ENCODE peak calls at places on chromosomes 1 and 21, in six cellular contexts. One of them, this sample, is unnamed.

GRCh38 chr1:23417570-23417969 is 7.0 kb downstream of the TCEA3 start:
- DNase-seq in fibroblast of mammary gland: peak; percentile 37
- DNase-seq in kidney epithelial cell: no peak
- DNase-seq in omental fat pad: no peak
- DNase-seq in HCT116: no peak
- DNase-seq in psoas muscle: peak; percentile 75
- DNase-seq in this sample: no peak

GRCh38 chr1:78171736-78172590 is 126.2 kb downstream of the GIPC2 start:
- DNase-seq in psoas muscle: no peak
- DNase-seq in HCT116: no peak
- DNase-seq in omental fat pad: no peak
- DNase-seq in kidney epithelial cell: no peak
- DNase-seq in fibroblast of mammary gland: peak; percentile 71
- DNase-seq in this sample: no peak

GRCh38 chr21:17554619-17555472 is 42.0 kb downstream of the CXADR start:
- DNase-seq in HCT116: no peak
- DNase-seq in kidney epithelial cell: no peak
- DNase-seq in psoas muscle: no peak
- DNase-seq in fibroblast of mammary gland: peak; percentile 35
- DNase-seq in omental fat pad: no peak
- DNase-seq in this sample: no peak

GRCh38 chr1:52268372-52268771 is 97.6 kb downstream of the CC2D1B start:
- DNase-seq in fibroblast of mammary gland: peak; percentile 7
- DNase-seq in HCT116: no peak
- DNase-seq in omental fat pad: no peak
- DNase-seq in kidney epithelial cell: no peak
- DNase-seq in psoas muscle: no peak
- DNase-seq in this sample: no peak

GRCh38 chr1:3716351-3716750 is 35.9 kb upstream of the CCDC27 start:
- DNase-seq in fibroblast of mammary gland: no peak
- DNase-seq in psoas muscle: no peak
- DNase-seq in HCT116: no peak
- DNase-seq in kidney epithelial cell: no peak
- DNase-seq in omental fat pad: no peak
- DNase-seq in this sample: no peak

GRCh38 chr1:2821970-2822620 is 20.6 kb upstream of the TTC34 start:
- DNase-seq in HCT116: no peak
- DNase-seq in psoas muscle: peak; percentile 53
- DNase-seq in fibroblast of mammary gland: no peak
- DNase-seq in omental fat pad: no peak
- DNase-seq in kidney epithelial cell: no peak
- DNase-seq in this sample: no peak

GRCh38 chr1:19066248-19066873 is 109.9 kb upstream of the IFFO2 start:
- DNase-seq in psoas muscle: no peak
- DNase-seq in HCT116: no peak
- DNase-seq in kidney epithelial cell: no peak
- DNase-seq in omental fat pad: no peak
- DNase-seq in fibroblast of mammary gland: no peak
- DNase-seq in this sample: no peak

GRCh38 chr21:14453339-14453738 is 70.4 kb upstream of the HSPA13 start:
- DNase-seq in fibroblast of mammary gland: no peak
- DNase-seq in omental fat pad: no peak
- DNase-seq in HCT116: no peak
- DNase-seq in psoas muscle: no peak
- DNase-seq in kidney epithelial cell: no peak
- DNase-seq in this sample: no peak

GRCh38 chr1:155197901-155198546 is 9.7 kb downstream of the THBS3 start:
- DNase-seq in psoas muscle: peak; percentile 26
- DNase-seq in fibroblast of mammary gland: no peak
- DNase-seq in HCT116: no peak
- DNase-seq in omental fat pad: no peak
- DNase-seq in kidney epithelial cell: no peak
- DNase-seq in this sample: no peak

GRCh38 chr1:231192620-231193163 is 30.8 kb downstream of the TRIM67 start:
- DNase-seq in HCT116: no peak
- DNase-seq in psoas muscle: no peak
- DNase-seq in omental fat pad: no peak
- DNase-seq in kidney epithelial cell: peak; percentile 78
- DNase-seq in fibroblast of mammary gland: peak; percentile 4
- DNase-seq in this sample: no peak

GRCh38 chr1:218394416-218394815 is 49.3 kb downstream of the TGFB2 start:
- DNase-seq in omental fat pad: no peak
- DNase-seq in fibroblast of mammary gland: no peak
- DNase-seq in HCT116: no peak
- DNase-seq in psoas muscle: no peak
- DNase-seq in kidney epithelial cell: no peak
- DNase-seq in this sample: no peak

GRCh38 chr1:214664656-214665433 is 61.9 kb downstream of the CENPF start:
- DNase-seq in kidney epithelial cell: no peak
- DNase-seq in psoas muscle: no peak
- DNase-seq in HCT116: no peak
- DNase-seq in fibroblast of mammary gland: no peak
- DNase-seq in omental fat pad: no peak
- DNase-seq in this sample: no peak

GRCh38 chr1:85188530-85188929 is 12.3 kb downstream of the SYDE2 start:
- DNase-seq in fibroblast of mammary gland: no peak
- DNase-seq in psoas muscle: no peak
- DNase-seq in HCT116: no peak
- DNase-seq in omental fat pad: no peak
- DNase-seq in kidney epithelial cell: no peak
- DNase-seq in this sample: no peak

GRCh38 chr1:204204944-204205343 is 8.7 kb upstream of the KISS1 start:
- DNase-seq in fibroblast of mammary gland: no peak
- DNase-seq in kidney epithelial cell: no peak
- DNase-seq in omental fat pad: no peak
- DNase-seq in HCT116: no peak
- DNase-seq in psoas muscle: no peak
- DNase-seq in this sample: no peak

GRCh38 chr1:204205486-204205885 is 8.3 kb downstream of the GOLT1A start:
- DNase-seq in kidney epithelial cell: no peak
- DNase-seq in psoas muscle: no peak
- DNase-seq in omental fat pad: no peak
- DNase-seq in fibroblast of mammary gland: no peak
- DNase-seq in HCT116: no peak
- DNase-seq in this sample: no peak

GRCh38 chr1:204203206-204203767 is 7.0 kb upstream of the KISS1 start:
- DNase-seq in kidney epithelial cell: no peak
- DNase-seq in HCT116: no peak
- DNase-seq in omental fat pad: no peak
- DNase-seq in psoas muscle: no peak
- DNase-seq in fibroblast of mammary gland: no peak
- DNase-seq in this sample: no peak

GRCh38 chr1:204207136-204207616 is 6.6 kb downstream of the GOLT1A start:
- DNase-seq in omental fat pad: peak; percentile 77
- DNase-seq in psoas muscle: peak; percentile 85
- DNase-seq in HCT116: peak; percentile 18
- DNase-seq in fibroblast of mammary gland: peak; percentile 18
- DNase-seq in kidney epithelial cell: no peak
- DNase-seq in this sample: peak; percentile 71

DNA sequence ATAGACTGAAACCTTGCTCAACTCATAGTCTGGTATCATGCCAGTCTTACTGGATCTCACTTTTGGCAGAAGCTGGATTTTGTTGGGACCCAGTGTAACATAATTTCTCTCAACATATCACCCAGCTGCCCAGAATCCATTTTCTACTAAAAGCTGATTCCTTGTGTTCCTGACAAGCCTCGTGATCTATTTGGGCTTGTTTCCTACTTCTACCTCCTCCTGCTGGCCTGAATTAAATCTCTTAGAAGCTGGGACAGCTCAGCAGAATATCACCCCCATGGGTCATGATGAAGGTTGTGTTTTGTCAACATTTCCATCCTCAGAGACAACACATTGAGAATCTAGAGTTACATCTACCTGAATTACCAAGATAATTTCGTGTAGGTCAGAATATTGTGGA is 7.7 kb downstream of the GOLT1A start:
- DNase-seq in kidney epithelial cell: no peak
- DNase-seq in omental fat pad: no peak
- DNase-seq in HCT116: no peak
- DNase-seq in fibroblast of mammary gland: peak; percentile 43
- DNase-seq in psoas muscle: no peak
- DNase-seq in this sample: no peak
- TF ChIP-seq CTCF in kidney epithelial cell: no peak
- TF ChIP-seq CTCF in omental fat pad: no peak
- TF ChIP-seq CTCF in HCT116: no peak
- TF ChIP-seq CTCF in fibroblast of mammary gland: peak; percentile 19
- TF ChIP-seq CTCF in psoas muscle: no peak
- TF ChIP-seq CTCF in this sample: no peak

GRCh38 chr1:153631047-153632022 is 2.5 kb upstream of the CHTOP start:
- DNase-seq in psoas muscle: no peak
- DNase-seq in kidney epithelial cell: no peak
- DNase-seq in omental fat pad: no peak
- DNase-seq in fibroblast of mammary gland: no peak
- DNase-seq in HCT116: no peak
- DNase-seq in this sample: no peak
- TF ChIP-seq CTCF in psoas muscle: no peak
- TF ChIP-seq CTCF in kidney epithelial cell: no peak
- TF ChIP-seq CTCF in omental fat pad: no peak
- TF ChIP-seq CTCF in fibroblast of mammary gland: no peak
- TF ChIP-seq CTCF in HCT116: no peak
- TF ChIP-seq CTCF in this sample: no peak

GRCh38 chr1:159862031-159862430 is 426 bp downstream of the VSIG8 start:
- DNase-seq in psoas muscle: no peak
- DNase-seq in fibroblast of mammary gland: no peak
- DNase-seq in kidney epithelial cell: no peak
- DNase-seq in HCT116: no peak
- DNase-seq in omental fat pad: no peak
- DNase-seq in this sample: no peak
- TF ChIP-seq CTCF in psoas muscle: no peak
- TF ChIP-seq CTCF in fibroblast of mammary gland: no peak
- TF ChIP-seq CTCF in kidney epithelial cell: no peak
- TF ChIP-seq CTCF in HCT116: no peak
- TF ChIP-seq CTCF in omental fat pad: no peak
- TF ChIP-seq CTCF in this sample: no peak

GRCh38 chr1:53291574-53291973 is 36.3 kb downstream of the LRP8 start:
- DNase-seq in fibroblast of mammary gland: no peak
- DNase-seq in psoas muscle: no peak
- DNase-seq in HCT116: no peak
- DNase-seq in kidney epithelial cell: no peak
- DNase-seq in omental fat pad: no peak
- DNase-seq in this sample: no peak
- TF ChIP-seq CTCF in fibroblast of mammary gland: peak; percentile 20
- TF ChIP-seq CTCF in psoas muscle: no peak
- TF ChIP-seq CTCF in HCT116: peak; percentile 24
- TF ChIP-seq CTCF in kidney epithelial cell: no peak
- TF ChIP-seq CTCF in omental fat pad: no peak
- TF ChIP-seq CTCF in this sample: no peak

GRCh38 chr1:110153407-110153950 is 3.2 kb downstream of the SLC6A17 start:
- DNase-seq in HCT116: no peak
- DNase-seq in psoas muscle: no peak
- DNase-seq in kidney epithelial cell: no peak
- DNase-seq in omental fat pad: no peak
- DNase-seq in fibroblast of mammary gland: no peak
- DNase-seq in this sample: no peak

GRCh38 chr1:110148961-110149360 is 1.3 kb upstream of the SLC6A17 start:
- DNase-seq in kidney epithelial cell: no peak
- DNase-seq in fibroblast of mammary gland: peak; percentile 10
- DNase-seq in psoas muscle: no peak
- DNase-seq in omental fat pad: no peak
- DNase-seq in HCT116: peak; percentile 27
- DNase-seq in this sample: no peak

GRCh38 chr1:110151175-110151715 is 951 bp downstream of the SLC6A17 start:
- DNase-seq in HCT116: no peak
- DNase-seq in kidney epithelial cell: no peak
- DNase-seq in psoas muscle: no peak
- DNase-seq in omental fat pad: no peak
- DNase-seq in fibroblast of mammary gland: peak; percentile 8
- DNase-seq in this sample: no peak

GRCh38 chr1:110152133-110152785 is 2.0 kb downstream of the SLC6A17 start:
- DNase-seq in HCT116: no peak
- DNase-seq in omental fat pad: no peak
- DNase-seq in psoas muscle: no peak
- DNase-seq in kidney epithelial cell: no peak
- DNase-seq in fibroblast of mammary gland: peak; percentile 69
- DNase-seq in this sample: no peak

GRCh38 chr1:110150330-110151174 is at the start of gene SLC6A17:
- DNase-seq in omental fat pad: no peak
- DNase-seq in fibroblast of mammary gland: peak; percentile 64
- DNase-seq in HCT116: peak; percentile 65
- DNase-seq in psoas muscle: no peak
- DNase-seq in kidney epithelial cell: no peak
- DNase-seq in this sample: no peak
- TF ChIP-seq CTCF in omental fat pad: no peak
- TF ChIP-seq CTCF in fibroblast of mammary gland: no peak
- TF ChIP-seq CTCF in HCT116: peak; percentile 23
- TF ChIP-seq CTCF in psoas muscle: no peak
- TF ChIP-seq CTCF in kidney epithelial cell: no peak
- TF ChIP-seq CTCF in this sample: no peak

This sample was measured in natural killer cell.